ENCODE peak calls at places on chromosomes 7 and 10, in six cellular contexts. N, X, O, H, U and S are unnamed samples.

GRCh38 chr10:128040096-128040495 is 86.1 kb downstream of the MKI67 start:
- DNase-seq in N (no peak), X (no peak), O (no peak), H (no peak), U (no peak), S (no peak)

GRCh38 chr7:148262721-148263229 is 327.8 kb upstream of the C7orf33 start:
- DNase-seq in N (peak), X (peak), O (peak), H (peak), U (no peak), S (peak)

GRCh38 chr10:97016728-97017473 is 168.9 kb downstream of the SLIT1 start:
- DNase-seq in N (no peak), X (no peak), O (no peak), H (no peak), U (peak), S (peak)

GRCh38 chr7:10888861-10889260 is 84.8 kb upstream of the PHF14 start:
- DNase-seq in N (no peak), X (no peak), O (no peak), H (no peak), U (no peak), S (peak)

GRCh38 chr7:77284633-77285032 is 85.0 kb upstream of the FGL2 start:
- DNase-seq in N (no peak), X (no peak), O (no peak), H (no peak), U (no peak), S (no peak)

GRCh38 chr7:66376264-66376945 is 171.3 kb downstream of the TPST1 start:
- DNase-seq in N (no peak), X (no peak), O (no peak), H (no peak), U (no peak), S (no peak)

GRCh38 chr10:124150807-124151417 is 57.5 kb upstream of the CHST15 start:
- DNase-seq in N (no peak), X (no peak), O (no peak), H (no peak), U (no peak), S (no peak)

GRCh38 chr7:46930336-46930735 is 651.6 kb downstream of the TNS3 start:
- DNase-seq in N (no peak), X (no peak), O (no peak), H (peak), U (no peak), S (peak)

GRCh38 chr10:52318822-52319464 is 4.9 kb downstream of the DKK1 start:
- DNase-seq in N (peak), X (peak), O (no peak), H (peak), U (no peak), S (no peak)

GRCh38 chr10:82288461-82288881 is 413.5 kb downstream of the NRG3 start:
- DNase-seq in N (no peak), X (no peak), O (no peak), H (peak), U (no peak), S (no peak)

GRCh38 chr7:21771906-21772610 is 173.6 kb downstream of the CDCA7L start:
- DNase-seq in N (no peak), X (no peak), O (peak), H (no peak), U (no peak), S (no peak)

GRCh38 chr7:30493231-30493630 is 11.4 kb downstream of the GGCT start:
- DNase-seq in N (no peak), X (peak), O (no peak), H (no peak), U (no peak), S (no peak)

GRCh38 chr7:74082770-74083116 is 861 bp upstream of the LIMK1 start:
- DNase-seq in N (no peak), X (no peak), O (no peak), H (no peak), U (no peak), S (no peak)

GRCh38 chr7:116591202-116592040 is 66.6 kb downstream of the CAV1 start:
- DNase-seq in N (peak), X (no peak), O (peak), H (peak), U (no peak), S (peak)

GRCh38 chr7:112192236-112193154 is 13.7 kb downstream of the DOCK4 start:
- DNase-seq in N (no peak), X (no peak), O (no peak), H (peak), U (no peak), S (no peak)

GRCh38 chr10:127372361-127372760 is 176.0 kb upstream of the INSYN2A start:
- DNase-seq in N (no peak), X (no peak), O (no peak), H (no peak), U (no peak), S (no peak)

GRCh38 chr7:12583181-12583580 is 12.7 kb downstream of the SCIN start:
- DNase-seq in N (no peak), X (no peak), O (no peak), H (no peak), U (no peak), S (no peak)

GRCh38 chr10:131406676-131407392 is 95.3 kb upstream of the TCERG1L start:
- DNase-seq in N (no peak), X (no peak), O (no peak), H (no peak), U (no peak), S (no peak)

GRCh38 chr7:69276011-69276729 is 322.1 kb upstream of the AUTS2 start:
- DNase-seq in N (no peak), X (no peak), O (no peak), H (no peak), U (no peak), S (no peak)

GRCh38 chr10:119442758-119443060 is 99.8 kb downstream of the RGS10 start:
- DNase-seq in N (no peak), X (no peak), O (no peak), H (no peak), U (no peak), S (no peak)

GRCh38 chr10:25933653-25934608 is at the start of gene MYO3A:
- DNase-seq in N (no peak), X (no peak), O (no peak), H (no peak), U (no peak), S (no peak)

GRCh38 chr10:133379152-133379800 is at the start of gene PAOX:
- DNase-seq in N (no peak), X (no peak), O (peak), H (peak), U (no peak), S (peak)

GRCh38 chr10:89115876-89116627 is 91.1 kb downstream of the CH25H start:
- DNase-seq in N (peak), X (no peak), O (no peak), H (peak), U (no peak), S (peak)

GRCh38 chr7:134619627-134620331 is 26.9 kb upstream of the BPGM start:
- DNase-seq in N (no peak), X (no peak), O (no peak), H (peak), U (no peak), S (no peak)

GRCh38 chr7:42232275-42232674 is 4.7 kb downstream of the GLI3 start:
- DNase-seq in N (no peak), X (no peak), O (no peak), H (no peak), U (no peak), S (peak)

GRCh38 chr10:30436200-30436599 is 2.2 kb downstream of the MAP3K8 start:
- DNase-seq in N (no peak), X (no peak), O (peak), H (peak), U (no peak), S (peak)

GRCh38 chr10:56370217-56371113 is 9.4 kb upstream of the ZWINT start:
- DNase-seq in N (peak), X (no peak), O (peak), H (peak), U (no peak), S (peak)

GRCh38 chr7:50270531-50271018 is 33.9 kb upstream of the IKZF1 start:
- DNase-seq in N (no peak), X (no peak), O (no peak), H (no peak), U (peak), S (no peak)

GRCh38 chr10:79948976-79949722 is at the start of gene SFTPD:
- DNase-seq in N (no peak), X (no peak), O (no peak), H (peak), U (no peak), S (peak)

GRCh38 chr10:133309111-133309719 is 501 bp downstream of the ZNF511 start:
- DNase-seq in N (peak), X (peak), O (peak), H (peak), U (peak), S (peak)

GRCh38 chr10:13706604-13707003 is 119.8 kb downstream of the PRPF18 start:
- DNase-seq in N (no peak), X (no peak), O (no peak), H (no peak), U (no peak), S (no peak)

GRCh38 chr7:47420117-47420780 is 161.7 kb downstream of the TNS3 start:
- DNase-seq in N (no peak), X (no peak), O (no peak), H (no peak), U (no peak), S (no peak)

GRCh38 chr10:61376377-61376776 is 76.8 kb downstream of the TMEM26 start:
- DNase-seq in N (no peak), X (no peak), O (no peak), H (no peak), U (no peak), S (no peak)

GRCh38 chr10:78250313-78251040 is 216.8 kb downstream of the RPS24 start:
- DNase-seq in N (no peak), X (no peak), O (no peak), H (no peak), U (no peak), S (peak)

GRCh38 chr10:124474502-124475070 is 13.0 kb downstream of the LHPP start:
- DNase-seq in N (no peak), X (no peak), O (no peak), H (no peak), U (no peak), S (no peak)

GRCh38 chr7:100080895-100081534 is 508 bp downstream of the ZNF3 start:
- DNase-seq in N (no peak), X (peak), O (peak), H (no peak), U (no peak), S (peak)

GRCh38 chr7:23544913-23545354 is 13.2 kb upstream of the TRA2A start:
- DNase-seq in N (peak), X (peak), O (peak), H (peak), U (peak), S (peak)

DNA sequence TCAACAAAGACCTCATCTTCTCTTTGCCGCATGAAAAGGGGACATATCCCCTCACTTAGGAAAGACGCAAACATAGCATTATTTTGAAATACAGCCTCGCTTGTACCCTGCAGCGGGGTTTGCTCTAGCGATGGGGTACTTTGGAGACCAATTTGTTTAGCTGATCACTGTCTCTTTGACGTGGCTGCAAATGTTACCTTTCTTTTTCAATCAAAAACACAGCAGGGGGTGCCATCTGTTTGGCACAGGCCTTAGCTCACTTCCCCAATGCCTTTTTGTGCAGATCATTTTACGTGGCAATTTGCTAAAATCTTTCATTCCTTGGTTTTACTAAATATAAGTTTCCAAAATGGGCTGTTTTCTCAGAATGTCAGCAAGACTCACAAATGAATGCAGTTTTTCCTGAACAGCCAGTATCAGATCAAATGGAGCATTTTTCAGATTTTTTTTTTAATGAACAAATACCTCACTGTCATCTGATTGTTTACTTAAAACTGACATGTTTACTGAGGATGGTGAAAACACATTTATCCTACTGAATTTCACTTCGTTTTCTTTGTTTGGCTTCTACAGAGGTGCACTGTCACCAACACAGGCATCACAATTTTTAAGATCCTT is 206.2 kb downstream of the SKAP2 start:
- DNase-seq in N (no peak), X (no peak), O (no peak), H (no peak), U (no peak), S (peak)
- H3K4me3 ChIP-seq in N (no peak), X (no peak), O (no peak), H (no peak), U (no peak), S (no peak)

GRCh38 chr10:12107781-12108180 is 21.7 kb upstream of the SEC61A2 start:
- DNase-seq in N (no peak), X (no peak), O (no peak), H (no peak), U (no peak), S (no peak)
- TF ChIP-seq POLR2A in N (no peak), X (no peak), O (no peak), H (no peak), U (no peak), S (no peak)

GRCh38 chr7:156662269-156662668 is 21.7 kb downstream of the RNF32 start:
- DNase-seq in N (no peak), X (no peak), O (no peak), H (no peak), U (no peak), S (no peak)
- TF ChIP-seq MAX in N (no peak), X (no peak), O (no peak), H (no peak), U (no peak), S (no peak)

GRCh38 chr7:101813414-101814019 is 3.9 kb upstream of the CUX1 start:
- DNase-seq in N (no peak), X (no peak), O (no peak), H (no peak), U (no peak), S (peak)
- H3K4me3 ChIP-seq in N (peak), X (no peak), O (no peak), H (peak), U (no peak), S (peak)

GRCh38 chr7:157009778-157010587 is 480 bp downstream of the MNX1 start:
- DNase-seq in N (no peak), X (no peak), O (peak), H (no peak), U (no peak), S (no peak)

GRCh38 chr7:157012113-157012547 is 1.7 kb upstream of the MNX1 start:
- DNase-seq in N (no peak), X (no peak), O (no peak), H (no peak), U (no peak), S (no peak)

GRCh38 chr7:157011333-157012112 is 1.1 kb upstream of the MNX1 start:
- DNase-seq in N (no peak), X (peak), O (peak), H (no peak), U (no peak), S (no peak)

GRCh38 chr7:157009170-157009777 is 1.2 kb downstream of the MNX1 start:
- DNase-seq in N (no peak), X (peak), O (no peak), H (peak), U (no peak), S (no peak)

DNA sequence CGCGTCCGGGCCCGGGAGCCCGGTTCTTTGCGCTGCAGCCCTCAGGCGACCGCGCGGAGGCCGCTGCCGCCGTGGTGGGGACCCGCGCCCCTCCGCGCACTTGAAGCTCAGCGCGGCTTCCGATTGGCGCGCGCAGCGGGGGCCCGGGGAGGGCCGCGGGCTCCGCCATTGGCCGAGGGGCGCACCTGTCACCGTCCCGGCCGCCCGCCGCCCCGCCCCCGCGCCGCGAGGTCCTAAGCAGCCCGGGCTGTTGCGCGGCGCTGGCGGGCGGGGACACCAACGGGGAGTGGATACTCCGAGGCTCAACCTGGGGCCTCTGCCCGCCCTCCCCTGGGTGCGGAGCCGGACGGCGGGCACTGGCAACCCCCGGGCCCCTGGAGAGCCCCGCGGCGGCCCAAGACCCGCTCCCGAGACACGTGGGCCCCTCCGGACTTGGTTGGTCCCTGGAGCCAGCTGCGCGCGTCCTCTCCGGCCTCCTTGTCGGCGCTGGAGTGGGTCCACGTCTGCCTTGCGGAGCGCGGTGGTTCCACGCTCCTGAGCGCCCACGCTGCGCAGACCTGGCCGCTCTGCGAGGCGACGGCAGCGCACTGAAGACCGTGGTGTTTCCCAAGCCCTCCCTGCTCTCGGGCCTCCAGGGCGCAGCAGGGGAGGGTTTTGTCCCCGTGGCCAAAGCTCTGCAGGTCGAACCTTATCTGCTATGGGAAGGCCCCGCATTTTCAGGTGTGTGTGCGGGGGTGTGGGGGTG is at the start of gene MNX1:
- DNase-seq in N (peak), X (peak), O (peak), H (peak), U (no peak), S (no peak)
- TF ChIP-seq POLR2A in N (no peak), X (no peak), O (peak), H (peak), U (peak), S (peak)

DNA sequence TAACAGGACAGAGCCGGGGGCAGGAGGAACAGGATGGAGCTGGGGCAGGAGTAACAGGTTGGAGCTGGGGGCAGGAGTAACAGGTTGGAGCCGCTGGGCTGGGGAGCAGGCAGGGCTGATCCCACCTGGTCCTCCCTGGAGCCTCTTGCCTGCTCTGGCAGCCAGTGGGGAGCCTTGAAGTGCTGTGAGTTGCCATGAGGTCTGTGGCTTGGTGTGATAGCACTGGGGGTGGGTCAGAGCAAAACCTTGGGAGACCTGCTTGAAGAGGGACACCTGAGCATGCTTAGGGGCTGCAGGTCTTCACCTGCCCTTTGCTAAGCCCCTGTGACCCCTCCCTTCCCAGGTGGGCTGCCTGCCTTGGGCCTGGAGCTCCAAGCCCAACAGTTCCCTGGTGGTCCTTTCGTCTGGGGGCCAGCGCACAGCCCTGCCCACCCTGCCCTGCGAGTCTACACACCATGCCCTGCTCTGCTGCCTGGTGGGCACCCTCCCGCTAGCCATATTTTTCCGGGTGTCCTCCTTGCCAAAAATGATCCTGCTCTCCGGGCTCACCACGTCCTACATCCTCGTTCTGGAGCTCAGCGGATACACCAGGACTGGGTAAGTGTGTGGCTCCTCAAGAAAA is 111.6 kb downstream of the ADCY1 start:
- DNase-seq in N (no peak), X (no peak), O (no peak), H (no peak), U (no peak), S (no peak)
- TF ChIP-seq MAX in N (no peak), X (no peak), O (no peak), H (no peak), U (no peak), S (no peak)